ENCODE peak calls at places on chromosomes 2 and 18, in four cellular contexts. H is HCT116, L is GM23248, I is MM.1S. N is an unnamed sample.
A peak's percentile ranks its signal among the peaks of the same experiment; 100 is the strongest.

GRCh38 chr2:174332607-174333001 is 2.1 kb upstream of the SP9 start:
- DNase-seq in I (no peak), L (no peak), H (no peak), N (peak; percentile 46)

GRCh38 chr18:24959100-24959499 is 392.9 kb downstream of the ZNF521 start:
- DNase-seq in H (no peak), I (no peak), L (no peak), N (no peak)

GRCh38 chr2:168169097-168169745 is 78.2 kb downstream of the STK39 start:
- DNase-seq in I (no peak), L (no peak), H (no peak), N (peak; percentile 44)

GRCh38 chr2:134462791-134463725 is 209.2 kb downstream of the MGAT5 start:
- DNase-seq in L (no peak), H (no peak), I (no peak), N (no peak)

GRCh38 chr2:15584767-15585469 is 6.8 kb upstream of the DDX1 start:
- DNase-seq in L (peak; percentile 56), I (no peak), H (no peak), N (peak; percentile 30)

GRCh38 chr2:64405476-64406406 is 48.2 kb upstream of the LGALSL start:
- DNase-seq in H (no peak), I (no peak), L (peak; percentile 96), N (peak; percentile 55)

GRCh38 chr2:235864746-235865535 is 303.2 kb downstream of the GBX2 start:
- DNase-seq in H (no peak), L (peak; percentile 40), I (no peak), N (no peak)

GRCh38 chr2:29014811-29015414 is 33.8 kb downstream of the TOGARAM2 start:
- DNase-seq in I (no peak), L (peak; percentile 23), H (no peak), N (peak; percentile 72)

GRCh38 chr2:42922790-42923631 is 130.6 kb upstream of the HAAO start:
- DNase-seq in I (no peak), L (peak; percentile 98), H (no peak), N (no peak)

GRCh38 chr2:68368657-68369339 is 3.7 kb downstream of the PLEK start:
- DNase-seq in H (no peak), L (peak; percentile 97), I (no peak), N (peak; percentile 33)

GRCh38 chr18:46335551-46336059 is 231.4 kb downstream of the HAUS1 start:
- DNase-seq in I (no peak), L (no peak), H (no peak), N (no peak)

GRCh38 chr2:70596739-70597138 is 43.1 kb upstream of the TGFA start:
- DNase-seq in L (peak; percentile 23), I (no peak), H (peak; percentile 59), N (peak; percentile 75)

GRCh38 chr2:239879423-239880084 is 145.6 kb downstream of the NDUFA10 start:
- DNase-seq in H (no peak), L (no peak), I (no peak), N (no peak)

GRCh38 chr2:71281950-71282349 is 49.6 kb upstream of the ZNF638 start:
- DNase-seq in L (peak; percentile 8), I (no peak), H (no peak), N (peak; percentile 75)

GRCh38 chr2:149360106-149360505 is 29.7 kb downstream of the LYPD6 start:
- DNase-seq in L (no peak), H (no peak), I (no peak), N (no peak)

GRCh38 chr2:168740360-168740759 is 62.1 kb upstream of the NOSTRIN start:
- DNase-seq in L (peak; percentile 22), H (no peak), I (no peak), N (no peak)

GRCh38 chr2:141554810-141555209 is 576.0 kb downstream of the LRP1B start:
- DNase-seq in L (peak; percentile 38), H (peak; percentile 34), I (peak; percentile 26), N (peak; percentile 69)

GRCh38 chr2:55490554-55490953 is 29.0 kb upstream of the CFAP36 start:
- DNase-seq in I (no peak), H (no peak), L (peak; percentile 52), N (peak; percentile 71)

GRCh38 chr18:8634508-8634907 is 25.3 kb downstream of the RAB12 start:
- DNase-seq in I (no peak), L (no peak), H (no peak), N (no peak)

GRCh38 chr2:232611061-232611460 is 22.3 kb upstream of the EFHD1 start:
- DNase-seq in H (no peak), L (no peak), I (no peak), N (no peak)

GRCh38 chr2:29336334-29336733 is 221.1 kb downstream of the CLIP4 start:
- DNase-seq in I (peak; percentile 15), H (no peak), L (no peak), N (no peak)

GRCh38 chr2:118242216-118242615 is 153.9 kb downstream of the INSIG2 start:
- DNase-seq in L (peak; percentile 66), I (no peak), H (no peak), N (peak; percentile 96)

GRCh38 chr2:160635488-160635887 is 141.9 kb upstream of the RBMS1 start:
- DNase-seq in L (peak; percentile 93), H (no peak), I (no peak), N (no peak)

GRCh38 chr2:174024524-174025270 is 59.5 kb upstream of the SP3 start:
- DNase-seq in L (peak; percentile 94), I (no peak), H (no peak), N (peak; percentile 44)

GRCh38 chr2:10909050-10909995 is 2.4 kb upstream of the KCNF1 start:
- DNase-seq in H (peak; percentile 35), I (no peak), L (no peak), N (peak; percentile 28)

GRCh38 chr2:25207078-25207545 is 38.7 kb upstream of the POMC start:
- DNase-seq in L (no peak), H (no peak), I (no peak), N (no peak)

GRCh38 chr18:74459877-74460276 is 2.8 kb upstream of the DIPK1C start:
- DNase-seq in I (no peak), H (no peak), L (peak; percentile 10), N (no peak)

GRCh38 chr2:219252084-219252483 is 959 bp upstream of the TUBA4B start:
- DNase-seq in I (no peak), L (peak; percentile 3), H (no peak), N (peak; percentile 47)
- TF ChIP-seq EZH2 in I (no peak), L (no peak), H (no peak), N (no peak)

GRCh38 chr2:128639693-128640092 is 321.0 kb upstream of the HS6ST1 start:
- DNase-seq in I (no peak), L (peak; percentile 14), H (no peak), N (no peak)
- H3K9me2 ChIP-seq in I (no peaks in the 10 kb centered on the region), L (no peaks in the 10 kb centered on the region), H (no peaks in the 10 kb centered on the region), N (no peaks in the 10 kb centered on the region)

GRCh38 chr2:177261115-177261779 is 3.3 kb downstream of the NFE2L2 start:
- DNase-seq in L (peak; percentile 48), I (no peak), H (no peak), N (no peak)

GRCh38 chr2:177262958-177263450 is 1.5 kb downstream of the NFE2L2 start:
- DNase-seq in H (no peak), L (no peak), I (no peak), N (no peak)

GRCh38 chr2:177263451-177264208 is 897 bp downstream of the NFE2L2 start:
- DNase-seq in L (peak; percentile 99), I (peak; percentile 96), H (peak; percentile 94), N (peak; percentile 98)

GRCh38 chr2:177260398-177260797 is 4.1 kb downstream of the NFE2L2 start:
- DNase-seq in I (no peak), H (no peak), L (no peak), N (no peak)

DNA sequence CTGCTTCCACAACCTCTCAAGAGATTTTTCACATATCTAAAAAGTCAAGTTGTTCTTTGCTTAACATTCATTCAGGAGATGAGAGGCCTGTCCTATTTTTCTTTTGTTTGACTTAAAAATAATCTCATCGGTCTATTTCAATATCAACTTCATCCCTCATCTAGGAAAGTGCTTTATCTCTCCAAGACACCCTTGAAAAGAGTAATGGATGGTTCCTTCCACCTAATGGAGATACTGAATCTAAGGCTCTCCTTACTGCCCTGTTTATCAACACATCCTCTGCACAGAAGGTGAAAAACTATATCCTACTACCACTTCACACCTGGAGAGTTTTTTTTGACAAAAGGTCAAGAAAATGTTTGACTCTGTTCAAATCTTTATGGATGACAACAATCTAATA is 2.4 kb downstream of the NFE2L2 start:
- DNase-seq in I (no peak), H (no peak), L (peak; percentile 25), N (no peak)
- H3K9ac ChIP-seq in I (peak overlapping the region; percentile 99), H (peak overlapping the region; percentile 98), L (peak overlapping the region; percentile 97), N (peak overlapping the region; percentile 99)

GRCh38 chr2:218881744-218882462 is 1.3 kb downstream of the WNT10A start:
- DNase-seq in I (no peak), L (no peak), H (no peak), N (no peak)
- TF ChIP-seq EZH2 in I (no peak), L (no peak), H (no peak), N (no peak)

GRCh38 chr2:176843208-176843607 is 369.4 kb upstream of the HNRNPA3 start:
- DNase-seq in H (no peak), L (no peak), I (no peak), N (no peak)
- H3K9me2 ChIP-seq in H (no peaks in the 10 kb centered on the region), L (no peaks in the 10 kb centered on the region), I (no peaks in the 10 kb centered on the region), N (no peaks in the 10 kb centered on the region)

DNA sequence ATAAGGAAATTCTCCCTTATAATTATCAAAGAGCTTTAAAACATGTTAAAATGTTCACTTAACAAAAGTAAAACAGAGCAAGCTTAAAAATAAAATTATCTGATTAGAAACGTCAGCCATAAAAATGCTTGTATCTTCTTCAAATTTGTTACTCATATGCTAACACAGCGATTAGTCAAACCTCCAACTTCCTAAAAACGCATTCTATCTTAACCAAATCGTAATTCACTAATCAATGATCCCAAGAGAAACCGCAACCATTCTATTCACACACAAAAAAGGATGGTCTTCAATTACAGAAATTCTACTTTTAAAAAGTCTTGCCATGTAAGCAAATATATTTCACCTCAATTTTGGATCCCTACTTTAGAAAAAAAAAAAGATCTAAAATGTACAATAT is 1.9 kb downstream of the STK17B start:
- DNase-seq in H (no peak), L (peak; percentile 43), I (no peak), N (peak; percentile 38)
- H3K9ac ChIP-seq in H (no peak overlapping the region), L (peak overlapping the region; percentile 89), I (peak overlapping the region; percentile 99), N (peak overlapping the region; percentile 88)

GRCh38 chr2:144512421-144513272 is 7.3 kb downstream of the ZEB2 start:
- DNase-seq in L (peak; percentile 49), I (no peak), H (no peak), N (no peak)
- TF ChIP-seq EZH2 in L (no peak), I (no peak), H (no peak), N (no peak)

N was measured in PC-3.